ENCODE peak calls at places on chromosomes 3 and 15, in six cellular contexts. One of them, this sample, is unnamed.

GRCh38 chr15:40367038-40367672 is 9.1 kb downstream of the DISP2 start:
- DNase-seq in activated T-helper 1 cell treated with anti-CD3 and anti-CD28 coated beads, Interleukin-2, amount 50 U/mL, for 16 hours: no peak
- DNase-seq in activated naive CD4-positive, alpha-beta T cell treated with Interleukin-2 at 50 U/mL for 16 hours: no peak
- DNase-seq in cardiac muscle cell: no peak
- DNase-seq in sigmoid colon: peak; percentile 89
- DNase-seq in cardiac fibroblast: no peak
- DNase-seq in this sample: no peak

GRCh38 chr15:33059184-33059583 is 135.3 kb downstream of the FMN1 start:
- DNase-seq in activated T-helper 1 cell treated with anti-CD3 and anti-CD28 coated beads, Interleukin-2, amount 50 U/mL, for 16 hours: no peak
- DNase-seq in cardiac muscle cell: peak; percentile 5
- DNase-seq in activated naive CD4-positive, alpha-beta T cell treated with Interleukin-2 at 50 U/mL for 16 hours: no peak
- DNase-seq in sigmoid colon: no peak
- DNase-seq in cardiac fibroblast: peak; percentile 11
- DNase-seq in this sample: peak; percentile 63

GRCh38 chr3:129305592-129306091 is 27.0 kb downstream of the HMCES start:
- DNase-seq in activated naive CD4-positive, alpha-beta T cell treated with Interleukin-2 at 50 U/mL for 16 hours: peak; percentile 47
- DNase-seq in cardiac fibroblast: peak; percentile 94
- DNase-seq in sigmoid colon: peak; percentile 96
- DNase-seq in cardiac muscle cell: peak; percentile 95
- DNase-seq in activated T-helper 1 cell treated with anti-CD3 and anti-CD28 coated beads, Interleukin-2, amount 50 U/mL, for 16 hours: no peak
- DNase-seq in this sample: peak; percentile 48

GRCh38 chr3:137079572-137079971 is 121.8 kb downstream of the IL20RB start:
- DNase-seq in cardiac muscle cell: no peak
- DNase-seq in activated T-helper 1 cell treated with anti-CD3 and anti-CD28 coated beads, Interleukin-2, amount 50 U/mL, for 16 hours: no peak
- DNase-seq in cardiac fibroblast: no peak
- DNase-seq in sigmoid colon: no peak
- DNase-seq in activated naive CD4-positive, alpha-beta T cell treated with Interleukin-2 at 50 U/mL for 16 hours: no peak
- DNase-seq in this sample: no peak

GRCh38 chr3:56864090-56864489 is 62.3 kb upstream of the ARHGEF3 start:
- DNase-seq in cardiac fibroblast: no peak
- DNase-seq in activated naive CD4-positive, alpha-beta T cell treated with Interleukin-2 at 50 U/mL for 16 hours: peak; percentile 50
- DNase-seq in sigmoid colon: no peak
- DNase-seq in activated T-helper 1 cell treated with anti-CD3 and anti-CD28 coated beads, Interleukin-2, amount 50 U/mL, for 16 hours: no peak
- DNase-seq in cardiac muscle cell: no peak
- DNase-seq in this sample: no peak

GRCh38 chr3:42670051-42670576 is 15.2 kb upstream of the KLHL40 start:
- DNase-seq in cardiac muscle cell: no peak
- DNase-seq in activated T-helper 1 cell treated with anti-CD3 and anti-CD28 coated beads, Interleukin-2, amount 50 U/mL, for 16 hours: no peak
- DNase-seq in cardiac fibroblast: no peak
- DNase-seq in activated naive CD4-positive, alpha-beta T cell treated with Interleukin-2 at 50 U/mL for 16 hours: no peak
- DNase-seq in sigmoid colon: no peak
- DNase-seq in this sample: no peak

GRCh38 chr15:99424978-99425665 is 140.7 kb upstream of the MEF2A start:
- DNase-seq in activated T-helper 1 cell treated with anti-CD3 and anti-CD28 coated beads, Interleukin-2, amount 50 U/mL, for 16 hours: no peak
- DNase-seq in activated naive CD4-positive, alpha-beta T cell treated with Interleukin-2 at 50 U/mL for 16 hours: peak; percentile 58
- DNase-seq in cardiac fibroblast: peak; percentile 96
- DNase-seq in cardiac muscle cell: peak; percentile 96
- DNase-seq in sigmoid colon: peak; percentile 71
- DNase-seq in this sample: peak; percentile 81

GRCh38 chr3:126816956-126817777 is 113.1 kb downstream of the CHCHD6 start:
- DNase-seq in activated T-helper 1 cell treated with anti-CD3 and anti-CD28 coated beads, Interleukin-2, amount 50 U/mL, for 16 hours: no peak
- DNase-seq in activated naive CD4-positive, alpha-beta T cell treated with Interleukin-2 at 50 U/mL for 16 hours: no peak
- DNase-seq in cardiac muscle cell: peak; percentile 13
- DNase-seq in sigmoid colon: no peak
- DNase-seq in cardiac fibroblast: peak; percentile 56
- DNase-seq in this sample: no peak

GRCh38 chr3:14876942-14877341 is 58.2 kb downstream of the FGD5 start:
- DNase-seq in activated naive CD4-positive, alpha-beta T cell treated with Interleukin-2 at 50 U/mL for 16 hours: no peak
- DNase-seq in cardiac fibroblast: peak; percentile 39
- DNase-seq in cardiac muscle cell: peak; percentile 24
- DNase-seq in activated T-helper 1 cell treated with anti-CD3 and anti-CD28 coated beads, Interleukin-2, amount 50 U/mL, for 16 hours: no peak
- DNase-seq in sigmoid colon: peak; percentile 64
- DNase-seq in this sample: peak; percentile 30

GRCh38 chr3:176514297-176514696 is 683.0 kb downstream of the TBL1XR1 start:
- DNase-seq in activated naive CD4-positive, alpha-beta T cell treated with Interleukin-2 at 50 U/mL for 16 hours: no peak
- DNase-seq in cardiac fibroblast: peak; percentile 66
- DNase-seq in sigmoid colon: no peak
- DNase-seq in activated T-helper 1 cell treated with anti-CD3 and anti-CD28 coated beads, Interleukin-2, amount 50 U/mL, for 16 hours: no peak
- DNase-seq in cardiac muscle cell: peak; percentile 78
- DNase-seq in this sample: peak; percentile 11

GRCh38 chr3:192194081-192194480 is 533.3 kb downstream of the FGF12 start:
- DNase-seq in sigmoid colon: no peak
- DNase-seq in activated naive CD4-positive, alpha-beta T cell treated with Interleukin-2 at 50 U/mL for 16 hours: no peak
- DNase-seq in cardiac muscle cell: no peak
- DNase-seq in activated T-helper 1 cell treated with anti-CD3 and anti-CD28 coated beads, Interleukin-2, amount 50 U/mL, for 16 hours: no peak
- DNase-seq in cardiac fibroblast: no peak
- DNase-seq in this sample: no peak

GRCh38 chr3:138468886-138469285 is 34.5 kb downstream of the ESYT3 start:
- DNase-seq in cardiac fibroblast: no peak
- DNase-seq in activated naive CD4-positive, alpha-beta T cell treated with Interleukin-2 at 50 U/mL for 16 hours: no peak
- DNase-seq in cardiac muscle cell: no peak
- DNase-seq in sigmoid colon: peak; percentile 86
- DNase-seq in activated T-helper 1 cell treated with anti-CD3 and anti-CD28 coated beads, Interleukin-2, amount 50 U/mL, for 16 hours: no peak
- DNase-seq in this sample: peak; percentile 59